ENCODE peak calls at places on chromosomes 11 and 22, in four cellular contexts. V is H9, E is mesendoderm, W is H1. G is an unnamed sample.

GRCh38 chr22:30423296-30423958 is 2.1 kb upstream of the MTFP1 start:
- DNase-seq in V (no peak), E (no peak), W (no peak), G (no peak)

GRCh38 chr22:22210375-22210774 is 34.2 kb upstream of the VPREB1 start:
- DNase-seq in V (no peak), E (no peak), W (no peak), G (peak)

GRCh38 chr11:17479284-17480214 is 2.9 kb upstream of the ABCC8 start:
- DNase-seq in V (peak), E (peak), W (peak), G (no peak)

GRCh38 chr22:37218771-37219411 is 6.6 kb upstream of the SSTR3 start:
- DNase-seq in V (no peak), E (no peak), W (no peak), G (no peak)

GRCh38 chr22:49650336-49651241 is 177.1 kb downstream of the BRD1 start:
- DNase-seq in V (no peak), E (no peak), W (no peak), G (no peak)

GRCh38 chr11:2771758-2772466 is 72.1 kb upstream of the KCNQ1OT1 start:
- DNase-seq in V (peak), E (no peak), W (peak), G (no peak)

GRCh38 chr11:62124186-62125113 is 639 bp downstream of the INCENP start:
- DNase-seq in V (no peak), E (peak), W (no peak), G (peak)

GRCh38 chr11:8886332-8886731 is 24.7 kb upstream of the AKIP1 start:
- DNase-seq in V (no peak), E (no peak), W (no peak), G (peak)

GRCh38 chr22:16845881-16846280 is 20.7 kb upstream of the XKR3 start:
- DNase-seq in V (no peak), E (no peak), W (no peak), G (no peak)

GRCh38 chr11:35163209-35163608 is 24.2 kb downstream of the CD44 start:
- DNase-seq in V (no peak), E (no peak), W (no peak), G (no peak)

GRCh38 chr11:125319649-125320048 is 155.1 kb downstream of the PKNOX2 start:
- DNase-seq in V (no peak), E (no peak), W (no peak), G (no peak)

GRCh38 chr11:57804466-57804865 is 42.9 kb downstream of the CTNND1 start:
- DNase-seq in V (no peak), E (no peak), W (no peak), G (peak)

GRCh38 chr11:132595711-132596111 is 936.6 kb downstream of the OPCML start:
- DNase-seq in V (no peak), E (no peak), W (no peak), G (peak)

GRCh38 chr22:45971389-45972028 is 5.5 kb downstream of the WNT7B start:
- DNase-seq in V (no peak), E (no peak), W (no peak), G (no peak)

GRCh38 chr22:48884786-48885185 is 942.9 kb downstream of the BRD1 start:
- DNase-seq in V (peak), E (no peak), W (no peak), G (no peak)

GRCh38 chr11:129951201-129951882 is 51.3 kb downstream of the PRDM10 start:
- DNase-seq in V (no peak), E (no peak), W (no peak), G (no peak)

GRCh38 chr11:115707180-115707905 is 203.1 kb upstream of the CADM1 start:
- DNase-seq in V (no peak), E (no peak), W (no peak), G (no peak)

GRCh38 chr22:49961601-49962011 is 1.0 kb downstream of the PIM3 start:
- DNase-seq in V (peak), E (no peak), W (no peak), G (no peak)

GRCh38 chr11:117856252-117856651 is 20.2 kb downstream of the FXYD6 start:
- DNase-seq in V (peak), E (no peak), W (no peak), G (no peak)

GRCh38 chr11:3894128-3894731 is 38.8 kb downstream of the STIM1 start:
- DNase-seq in V (no peak), E (no peak), W (no peak), G (peak)

GRCh38 chr11:121869478-121869877 is 246.5 kb downstream of the BLID start:
- DNase-seq in V (no peak), E (no peak), W (no peak), G (no peak)

GRCh38 chr22:47245786-47246185 is 483.3 kb downstream of the TBC1D22A start:
- DNase-seq in V (no peak), E (no peak), W (no peak), G (no peak)

GRCh38 chr11:88348870-88349269 is 11.3 kb upstream of the CTSC start:
- DNase-seq in V (no peak), E (no peak), W (no peak), G (peak)

GRCh38 chr22:17726561-17727243 is 47.6 kb downstream of the BID start:
- DNase-seq in V (no peak), E (no peak), W (no peak), G (peak)

GRCh38 chr22:33302049-33302545 is 243.9 kb upstream of the SYN3 start:
- DNase-seq in V (peak), E (peak), W (peak), G (peak)

GRCh38 chr11:295351-296205 is 3.7 kb downstream of the IFITM5 start:
- DNase-seq in V (no peak), E (no peak), W (no peak), G (no peak)

GRCh38 chr11:35725880-35726279 is 63.3 kb downstream of the TRIM44 start:
- DNase-seq in V (no peak), E (no peak), W (no peak), G (peak)

GRCh38 chr22:36026741-36027140 is 1.9 kb downstream of the RBFOX2 start:
- DNase-seq in V (no peak), E (peak), W (no peak), G (peak)

GRCh38 chr11:16895306-16895705 is 118.9 kb downstream of the PLEKHA7 start:
- DNase-seq in V (no peak), E (no peak), W (no peak), G (no peak)

GRCh38 chr11:10076458-10077141 is 217.4 kb downstream of the SBF2 start:
- DNase-seq in V (peak), E (peak), W (peak), G (peak)

GRCh38 chr22:50018608-50019291 is 6.2 kb upstream of the IL17REL start:
- DNase-seq in V (no peak), E (no peak), W (no peak), G (no peak)

GRCh38 chr11:67267188-67268035 is 1.1 kb downstream of the GRK2 start:
- DNase-seq in V (no peak), E (no peak), W (no peak), G (no peak)

GRCh38 chr11:12448131-12448939 is 71.0 kb downstream of the PARVA start:
- DNase-seq in V (no peak), E (no peak), W (no peak), G (no peak)
- H4K5ac ChIP-seq in V (no peak), E (no peak), W (no peak), G (peak)

GRCh38 chr11:72202571-72202970 is 10.6 kb downstream of the FOLR1 start:
- DNase-seq in V (no peak), E (no peak), W (no peak), G (no peak)
- H4K5ac ChIP-seq in V (no peak), E (no peak), W (no peak), G (no peak)

GRCh38 chr11:18669629-18670162 is 28.9 kb upstream of the TMEM86A start:
- DNase-seq in V (peak), E (no peak), W (no peak), G (no peak)
- H4K5ac ChIP-seq in V (no peak), E (no peak), W (no peak), G (no peak)

GRCh38 chr11:64261556-64262080 is 10.3 kb downstream of the PLCB3 start:
- DNase-seq in V (no peak), E (no peak), W (no peak), G (no peak)

GRCh38 chr11:64258356-64258755 is 7.0 kb downstream of the PLCB3 start:
- DNase-seq in V (no peak), E (no peak), W (no peak), G (no peak)

GRCh38 chr11:64258946-64259532 is 7.7 kb downstream of the PLCB3 start:
- DNase-seq in V (no peak), E (no peak), W (no peak), G (no peak)

GRCh38 chr11:64260147-64260708 is 8.9 kb downstream of the PLCB3 start:
- DNase-seq in V (no peak), E (no peak), W (no peak), G (no peak)

DNA sequence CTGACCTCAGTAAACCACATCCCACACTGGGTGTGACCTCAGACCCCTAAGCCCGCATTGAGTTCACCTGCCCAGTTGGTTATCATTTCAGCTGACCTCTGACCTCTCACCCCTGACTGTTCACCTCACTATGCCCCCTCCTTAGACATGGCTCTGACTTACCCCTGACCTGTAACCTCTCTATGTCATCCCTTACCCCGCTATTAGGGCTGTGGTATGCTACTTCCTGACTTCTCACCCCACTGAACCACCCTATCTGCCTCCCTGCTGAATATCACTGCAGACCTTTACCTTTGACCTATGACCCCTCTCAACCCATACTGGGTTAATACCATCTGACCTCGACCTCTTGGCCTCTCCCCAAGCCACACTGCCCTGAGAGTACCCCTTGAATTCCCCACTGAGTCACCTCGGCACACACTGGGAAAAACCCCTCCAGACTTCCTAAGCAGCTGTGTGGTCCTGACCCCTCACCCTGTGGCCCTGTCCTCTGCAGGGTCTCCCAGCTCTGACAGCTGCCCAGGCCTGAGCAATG is 8.3 kb downstream of the PLCB3 start:
- DNase-seq in V (no peak), E (no peak), W (no peak), G (no peak)
- H4K5ac ChIP-seq in V (no peak), E (no peak), W (no peak), G (no peak)

DNA sequence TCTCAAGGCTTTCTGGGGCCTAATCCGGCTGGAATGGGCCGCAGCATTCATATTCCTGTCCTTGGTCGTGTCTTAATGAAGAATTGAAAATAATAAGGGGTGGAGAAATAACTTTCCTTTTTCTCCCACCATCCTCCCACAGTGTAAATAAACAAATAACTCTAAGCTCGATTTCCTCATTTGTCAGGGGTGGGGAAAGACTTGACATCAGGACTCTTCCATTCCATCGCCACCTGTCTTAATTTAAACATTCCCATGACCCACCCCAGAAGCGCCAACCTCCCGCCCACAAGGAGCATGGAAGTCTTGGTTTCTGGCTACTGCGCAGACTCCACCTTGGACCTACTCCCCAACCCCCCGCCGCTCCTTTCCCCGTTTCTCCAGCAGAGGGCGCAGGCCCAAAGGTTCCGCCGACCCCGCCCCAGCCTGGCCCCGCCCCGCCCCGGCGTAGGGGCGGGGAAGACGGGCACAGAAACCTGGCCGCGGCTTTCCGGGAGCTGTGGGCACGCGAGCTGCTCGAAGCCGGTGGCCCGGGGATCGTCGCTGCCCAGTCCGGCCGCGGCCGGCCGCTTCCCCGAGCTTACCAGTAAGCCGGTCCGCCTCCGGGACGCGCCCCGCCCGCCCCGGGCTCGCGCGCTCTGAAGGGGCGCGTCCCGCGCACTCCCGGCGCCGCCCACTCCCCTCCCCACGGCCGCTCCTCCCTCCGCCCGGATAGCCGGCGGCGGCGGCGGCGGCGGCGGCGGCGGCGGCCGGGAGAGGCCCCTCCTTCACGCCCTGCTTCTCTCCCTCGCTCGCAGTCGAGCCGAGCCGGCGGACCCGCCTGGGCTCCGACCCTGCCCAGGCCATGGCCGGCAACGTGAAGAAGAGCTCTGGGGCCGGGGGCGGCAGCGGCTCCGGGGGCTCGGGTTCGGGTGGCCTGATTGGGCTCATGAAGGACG is at the start of gene CBL:
- DNase-seq in V (peak), E (peak), W (peak), G (peak)
- H4K5ac ChIP-seq in V (no peak), E (no peak), W (peak), G (peak)

GRCh38 chr22:23652711-23653110 is 20.6 kb upstream of the DRICH1 start:
- DNase-seq in V (no peak), E (no peak), W (no peak), G (no peak)

GRCh38 chr22:23649071-23649501 is 17.0 kb upstream of the DRICH1 start:
- DNase-seq in V (no peak), E (no peak), W (no peak), G (no peak)

GRCh38 chr22:23651676-23652075 is 19.6 kb upstream of the DRICH1 start:
- DNase-seq in V (no peak), E (no peak), W (no peak), G (no peak)

GRCh38 chr22:23655891-23656475 is 23.9 kb upstream of the DRICH1 start:
- DNase-seq in V (no peak), E (no peak), W (no peak), G (no peak)

GRCh38 chr22:23652286-23652685 is 20.2 kb upstream of the DRICH1 start:
- DNase-seq in V (no peak), E (no peak), W (no peak), G (no peak)
- H4K5ac ChIP-seq in V (no peak), E (no peak), W (no peak), G (no peak)

DNA sequence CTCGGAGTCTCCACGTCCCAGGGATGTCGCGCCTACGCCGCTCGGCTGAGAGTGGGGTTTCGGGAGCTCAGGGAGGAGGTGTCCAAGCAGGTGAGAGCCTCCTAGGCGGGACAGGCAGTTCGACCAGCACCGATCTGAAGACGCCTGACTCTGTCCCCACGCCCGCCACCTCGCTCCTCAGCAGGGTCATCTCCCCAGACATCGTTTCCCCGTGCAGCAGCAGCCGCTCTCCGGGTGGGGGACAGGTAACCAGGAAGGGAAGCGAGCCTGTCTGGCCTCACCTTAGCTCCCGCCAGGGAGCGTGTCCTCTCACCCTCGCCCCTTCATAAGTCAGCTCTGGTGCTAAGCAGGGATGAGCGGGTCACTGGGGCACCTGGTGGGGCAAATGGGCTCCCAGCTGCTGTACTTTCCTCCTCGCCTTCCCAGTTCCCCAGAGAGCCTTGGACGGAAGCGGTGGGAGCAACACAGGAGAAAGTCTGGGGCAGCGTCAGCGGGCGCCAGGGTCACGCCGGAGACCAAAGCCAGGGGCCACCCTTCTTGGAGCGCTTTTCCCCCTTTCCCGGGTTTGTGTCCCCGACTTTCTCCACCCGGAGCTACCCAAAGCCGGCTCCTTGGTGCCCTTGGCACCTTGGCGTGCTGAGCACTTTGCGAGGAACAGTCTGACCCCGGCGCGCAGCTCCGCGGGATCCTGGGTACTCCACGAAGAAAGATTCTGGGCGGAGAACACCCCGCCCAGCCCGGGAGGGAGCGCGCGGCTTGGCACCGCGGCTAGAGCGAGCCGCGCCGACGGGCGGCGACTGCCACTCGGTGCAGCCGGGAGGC is 1.6 kb downstream of the SPON1 start:
- DNase-seq in V (peak), E (peak), W (peak), G (no peak)
- H4K5ac ChIP-seq in V (no peak), E (no peak), W (no peak), G (no peak)